ENCODE peak calls at places on chromosomes 13 and 19, in six cellular contexts. One of them, this sample, is unnamed.

GRCh38 chr13:53161231-53161630 is 132.6 kb downstream of the OLFM4 start:
- DNase-seq in K562: no peak
- DNase-seq in GM12878: no peak
- DNase-seq in HepG2: no peak
- DNase-seq in HCT116: no peak
- DNase-seq in H1: no peak
- DNase-seq in this sample: no peak

GRCh38 chr13:21022056-21022693 is 39.2 kb downstream of the LATS2 start:
- DNase-seq in K562: no peak
- DNase-seq in GM12878: no peak
- DNase-seq in HepG2: peak; percentile 80
- DNase-seq in HCT116: no peak
- DNase-seq in H1: no peak
- DNase-seq in this sample: no peak

GRCh38 chr13:88031980-88032562 is 360.9 kb downstream of the SLITRK5 start:
- DNase-seq in K562: no peak
- DNase-seq in GM12878: no peak
- DNase-seq in HepG2: no peak
- DNase-seq in HCT116: no peak
- DNase-seq in H1: no peak
- DNase-seq in this sample: no peak

GRCh38 chr13:33453911-33454310 is 168.4 kb upstream of the STARD13 start:
- DNase-seq in K562: no peak
- DNase-seq in GM12878: no peak
- DNase-seq in HepG2: peak; percentile 20
- DNase-seq in HCT116: no peak
- DNase-seq in H1: no peak
- DNase-seq in this sample: no peak

GRCh38 chr13:33761744-33762143 is 56.2 kb upstream of the RFC3 start:
- DNase-seq in K562: peak; percentile 9
- DNase-seq in GM12878: no peak
- DNase-seq in HepG2: peak; percentile 23
- DNase-seq in HCT116: peak; percentile 33
- DNase-seq in H1: no peak
- DNase-seq in this sample: no peak

GRCh38 chr13:81498969-81499368 is 1158.0 kb upstream of the SPRY2 start:
- DNase-seq in K562: no peak
- DNase-seq in GM12878: no peak
- DNase-seq in HepG2: no peak
- DNase-seq in HCT116: no peak
- DNase-seq in H1: no peak
- DNase-seq in this sample: no peak

GRCh38 chr19:54162241-54162805 is 2.8 kb upstream of the LENG1 start:
- DNase-seq in K562: peak; percentile 94
- DNase-seq in GM12878: no peak
- DNase-seq in HepG2: no peak
- DNase-seq in HCT116: peak; percentile 65
- DNase-seq in H1: peak; percentile 87
- DNase-seq in this sample: no peak

GRCh38 chr19:46892252-46893179 is 31.7 kb downstream of the ARHGAP35 start:
- DNase-seq in K562: no peak
- DNase-seq in GM12878: peak; percentile 48
- DNase-seq in HepG2: no peak
- DNase-seq in HCT116: no peak
- DNase-seq in H1: no peak
- DNase-seq in this sample: no peak

GRCh38 chr19:47499863-47500830 is 14.7 kb downstream of the NAPA start:
- DNase-seq in K562: no peak
- DNase-seq in GM12878: no peak
- DNase-seq in HepG2: no peak
- DNase-seq in HCT116: no peak
- DNase-seq in H1: no peak
- DNase-seq in this sample: no peak

GRCh38 chr13:76025392-76025791 is 389.3 kb downstream of the LMO7 start:
- DNase-seq in K562: no peak
- DNase-seq in GM12878: no peak
- DNase-seq in HepG2: no peak
- DNase-seq in HCT116: no peak
- DNase-seq in H1: no peak
- DNase-seq in this sample: no peak

GRCh38 chr19:16661480-16662034 is 618 bp downstream of the TMEM38A start:
- DNase-seq in K562: no peak
- DNase-seq in GM12878: no peak
- DNase-seq in HepG2: no peak
- DNase-seq in HCT116: no peak
- DNase-seq in H1: peak; percentile 60
- DNase-seq in this sample: no peak

GRCh38 chr19:49442354-49442753 is 1.0 kb upstream of the SLC17A7 start:
- DNase-seq in K562: no peak
- DNase-seq in GM12878: no peak
- DNase-seq in HepG2: no peak
- DNase-seq in HCT116: no peak
- DNase-seq in H1: no peak
- DNase-seq in this sample: no peak
- H3K4me3 ChIP-seq in K562: peak overlapping the region; percentile 84
- H3K4me3 ChIP-seq in GM12878: peak overlapping the region; percentile 81
- H3K4me3 ChIP-seq in HepG2: peak overlapping the region; percentile 76
- H3K4me3 ChIP-seq in HCT116: peak overlapping the region; percentile 80
- H3K4me3 ChIP-seq in H1: peak overlapping the region; percentile 46
- H3K4me3 ChIP-seq in this sample: no peak overlapping the region

GRCh38 chr19:30407310-30407709 is 35.1 kb downstream of the ZNF536 start:
- DNase-seq in K562: no peak
- DNase-seq in GM12878: no peak
- DNase-seq in HepG2: no peak
- DNase-seq in HCT116: no peak
- DNase-seq in H1: peak; percentile 24
- DNase-seq in this sample: no peak

GRCh38 chr19:30403583-30403982 is 31.4 kb downstream of the ZNF536 start:
- DNase-seq in K562: no peak
- DNase-seq in GM12878: no peak
- DNase-seq in HepG2: no peak
- DNase-seq in HCT116: no peak
- DNase-seq in H1: peak; percentile 24
- DNase-seq in this sample: no peak

GRCh38 chr19:30402790-30403189 is 30.6 kb downstream of the ZNF536 start:
- DNase-seq in K562: no peak
- DNase-seq in GM12878: no peak
- DNase-seq in HepG2: no peak
- DNase-seq in HCT116: no peak
- DNase-seq in H1: peak; percentile 42
- DNase-seq in this sample: peak; percentile 9

GRCh38 chr19:30408734-30409301 is 36.6 kb downstream of the ZNF536 start:
- DNase-seq in K562: no peak
- DNase-seq in GM12878: no peak
- DNase-seq in HepG2: no peak
- DNase-seq in HCT116: no peak
- DNase-seq in H1: no peak
- DNase-seq in this sample: no peak

GRCh38 chr19:30406220-30406944 is 34.2 kb downstream of the ZNF536 start:
- DNase-seq in K562: peak; percentile 15
- DNase-seq in GM12878: no peak
- DNase-seq in HepG2: peak; percentile 10
- DNase-seq in HCT116: no peak
- DNase-seq in H1: peak; percentile 47
- DNase-seq in this sample: no peak
- TF ChIP-seq ZNF274 in K562: no peak
- TF ChIP-seq ZNF274 in GM12878: no peak
- TF ChIP-seq ZNF274 in HepG2: no peak
- TF ChIP-seq ZNF274 in HCT116: no peak
- TF ChIP-seq ZNF274 in H1: no peak
- TF ChIP-seq ZNF274 in this sample: no peak

DNA sequence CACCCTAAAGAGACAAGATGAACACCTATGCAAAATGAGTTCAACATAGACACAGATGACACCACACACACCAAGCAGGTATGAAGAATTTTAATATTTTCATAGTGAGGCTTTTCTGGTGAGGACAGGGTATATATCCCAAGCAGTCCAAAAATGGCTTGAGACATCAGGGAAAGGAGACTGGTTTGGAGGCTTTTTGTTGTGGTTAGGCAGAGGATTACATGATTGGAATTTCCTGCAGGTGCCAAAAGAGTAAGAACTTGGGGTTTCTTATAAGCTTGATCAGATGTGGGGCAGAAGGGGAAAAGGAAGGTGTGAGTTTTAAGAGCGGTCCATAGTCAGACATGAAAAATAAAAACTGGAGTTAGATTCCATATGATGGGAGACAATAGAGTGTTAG is 420.8 kb upstream of the SLITRK1 start:
- DNase-seq in K562: no peak
- DNase-seq in GM12878: no peak
- DNase-seq in HepG2: no peak
- DNase-seq in HCT116: no peak
- DNase-seq in H1: no peak
- DNase-seq in this sample: no peak
- H3K4me3 ChIP-seq in K562: no peak overlapping the region
- H3K4me3 ChIP-seq in GM12878: no peak overlapping the region
- H3K4me3 ChIP-seq in HepG2: no peak overlapping the region
- H3K4me3 ChIP-seq in HCT116: no peak overlapping the region
- H3K4me3 ChIP-seq in H1: no peak overlapping the region
- H3K4me3 ChIP-seq in this sample: no peak overlapping the region

DNA sequence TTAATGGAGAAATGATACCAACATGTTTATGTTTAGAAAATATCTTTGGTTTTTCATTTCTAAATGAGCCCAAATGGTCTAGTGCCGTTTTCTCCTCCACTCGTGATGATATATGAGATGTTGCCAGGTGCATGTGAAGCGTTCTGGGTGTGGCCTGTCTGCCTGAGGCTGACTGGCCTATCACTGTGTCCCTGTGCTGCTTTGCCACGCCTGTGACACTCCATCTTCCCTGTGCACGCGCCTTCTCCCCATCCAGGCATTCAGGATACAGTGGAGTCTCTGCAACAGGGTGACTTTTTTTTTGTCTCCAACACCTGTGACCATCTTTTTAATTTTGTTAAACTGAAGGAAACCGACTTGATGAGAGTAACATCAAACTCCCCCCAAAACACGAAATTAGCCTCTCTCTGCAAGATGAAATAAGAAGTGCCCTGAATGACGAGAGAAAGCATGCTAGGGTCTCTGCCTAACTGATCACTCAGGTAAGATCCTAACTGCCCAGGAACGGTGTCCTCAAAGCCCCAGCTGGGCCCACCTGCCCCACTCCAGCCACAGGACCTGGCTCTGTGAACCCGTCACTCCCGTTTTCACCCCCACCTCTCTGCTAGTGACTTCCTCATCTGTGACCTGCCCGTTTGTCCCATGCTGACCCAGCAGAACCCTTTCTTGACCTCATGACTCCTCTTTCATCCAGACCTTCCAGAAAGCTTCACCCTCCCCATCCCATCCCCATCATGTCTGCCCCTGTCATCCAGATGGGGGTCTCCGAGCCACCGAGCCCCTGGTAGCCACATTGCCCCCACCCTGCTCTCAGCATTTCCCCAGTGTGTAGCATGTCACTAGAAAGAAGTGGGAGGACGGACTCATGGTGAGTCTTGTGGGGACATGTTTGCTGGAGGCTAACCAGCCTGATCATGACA is 33.2 kb upstream of the TFDP1 start:
- DNase-seq in K562: no peak
- DNase-seq in GM12878: no peak
- DNase-seq in HepG2: no peak
- DNase-seq in HCT116: no peak
- DNase-seq in H1: peak; percentile 23
- DNase-seq in this sample: no peak
- TF ChIP-seq ZNF274 in K562: no peak
- TF ChIP-seq ZNF274 in GM12878: no peak
- TF ChIP-seq ZNF274 in HepG2: no peak
- TF ChIP-seq ZNF274 in HCT116: no peak
- TF ChIP-seq ZNF274 in H1: no peak
- TF ChIP-seq ZNF274 in this sample: no peak

GRCh38 chr13:46577656-46578589 is 25.0 kb downstream of the LRCH1 start:
- DNase-seq in K562: no peak
- DNase-seq in GM12878: no peak
- DNase-seq in HepG2: no peak
- DNase-seq in HCT116: no peak
- DNase-seq in H1: no peak
- DNase-seq in this sample: no peak
- H3K4me3 ChIP-seq in K562: no peak overlapping the region
- H3K4me3 ChIP-seq in GM12878: peak overlapping the region; percentile 71
- H3K4me3 ChIP-seq in HepG2: no peak overlapping the region
- H3K4me3 ChIP-seq in HCT116: no peak overlapping the region
- H3K4me3 ChIP-seq in H1: no peak overlapping the region
- H3K4me3 ChIP-seq in this sample: no peak overlapping the region

GRCh38 chr13:91721413-91721812 is 323.0 kb downstream of the GPC5 start:
- DNase-seq in K562: no peak
- DNase-seq in GM12878: peak; percentile 3
- DNase-seq in HepG2: no peak
- DNase-seq in HCT116: no peak
- DNase-seq in H1: no peak
- DNase-seq in this sample: no peak

GRCh38 chr13:91724591-91724990 is 326.2 kb downstream of the GPC5 start:
- DNase-seq in K562: no peak
- DNase-seq in GM12878: no peak
- DNase-seq in HepG2: no peak
- DNase-seq in HCT116: no peak
- DNase-seq in H1: no peak
- DNase-seq in this sample: no peak

GRCh38 chr13:91725646-91726045 is 327.2 kb downstream of the GPC5 start:
- DNase-seq in K562: no peak
- DNase-seq in GM12878: no peak
- DNase-seq in HepG2: no peak
- DNase-seq in HCT116: no peak
- DNase-seq in H1: no peak
- DNase-seq in this sample: no peak

GRCh38 chr13:91719033-91719432 is 320.6 kb downstream of the GPC5 start:
- DNase-seq in K562: no peak
- DNase-seq in GM12878: no peak
- DNase-seq in HepG2: no peak
- DNase-seq in HCT116: no peak
- DNase-seq in H1: no peak
- DNase-seq in this sample: peak; percentile 18

GRCh38 chr13:91722267-91722884 is 324.0 kb downstream of the GPC5 start:
- DNase-seq in K562: peak; percentile 57
- DNase-seq in GM12878: no peak
- DNase-seq in HepG2: no peak
- DNase-seq in HCT116: no peak
- DNase-seq in H1: no peak
- DNase-seq in this sample: no peak
- TF ChIP-seq ZNF274 in K562: no peak
- TF ChIP-seq ZNF274 in GM12878: no peak
- TF ChIP-seq ZNF274 in HepG2: no peak
- TF ChIP-seq ZNF274 in HCT116: no peak
- TF ChIP-seq ZNF274 in H1: no peak
- TF ChIP-seq ZNF274 in this sample: no peak

GRCh38 chr19:40674291-40674690 is 16.2 kb downstream of the NUMBL start:
- DNase-seq in K562: no peak
- DNase-seq in GM12878: no peak
- DNase-seq in HepG2: no peak
- DNase-seq in HCT116: no peak
- DNase-seq in H1: no peak
- DNase-seq in this sample: no peak
- H3K4me3 ChIP-seq in K562: no peak overlapping the region
- H3K4me3 ChIP-seq in GM12878: no peak overlapping the region
- H3K4me3 ChIP-seq in HepG2: no peak overlapping the region
- H3K4me3 ChIP-seq in HCT116: no peak overlapping the region
- H3K4me3 ChIP-seq in H1: no peak overlapping the region
- H3K4me3 ChIP-seq in this sample: no peak overlapping the region